ENCODE peak calls at places on chromosomes 6 and 20, in seven cellular contexts. B, A, W, V, N, O and Z are unnamed samples.

GRCh38 chr20:46406200-46406985 is at the start of gene ELMO2:
- DNase-seq in O (peak), A (peak), B (peak), V (peak), N (peak), W (peak), Z (peak)

GRCh38 chr20:22579119-22579427 is 5.3 kb downstream of the FOXA2 start:
- DNase-seq in A (no peak), N (no peak), V (no peak), B (no peak), O (no peak), W (no peak), Z (no peak)

GRCh38 chr6:34391023-34391485 is 1.4 kb downstream of the NUDT3 start:
- DNase-seq in W (no peak), V (no peak), A (peak), B (no peak), N (peak), O (no peak), Z (no peak)

GRCh38 chr6:33213166-33213988 is 5.1 kb downstream of the RING1 start:
- DNase-seq in N (no peak), B (no peak), O (no peak), A (no peak), V (no peak), W (no peak), Z (no peak)

GRCh38 chr20:20130399-20130798 is 78.1 kb downstream of the CFAP61 start:
- DNase-seq in B (no peak), A (peak), V (no peak), O (no peak), N (peak), W (no peak), Z (no peak)

GRCh38 chr6:30885481-30885998 is 1.2 kb downstream of the DDR1 start:
- DNase-seq in V (no peak), W (no peak), O (no peak), B (peak), N (no peak), A (peak), Z (no peak)

GRCh38 chr6:155955038-155955437 is 499.4 kb upstream of the NOX3 start:
- DNase-seq in O (no peak), A (no peak), N (no peak), B (no peak), W (no peak), V (no peak), Z (no peak)

GRCh38 chr6:117267766-117268534 is 2.6 kb downstream of the VGLL2 start:
- DNase-seq in N (no peak), B (no peak), V (no peak), O (no peak), W (no peak), A (no peak), Z (no peak)

GRCh38 chr20:43507150-43508080 is at the start of gene L3MBTL1:
- DNase-seq in W (no peak), V (no peak), N (no peak), A (peak), O (no peak), B (peak), Z (no peak)

GRCh38 chr6:130997061-130997753 is 65.8 kb downstream of the EPB41L2 start:
- DNase-seq in B (no peak), A (peak), V (no peak), W (no peak), O (no peak), N (peak), Z (no peak)

GRCh38 chr6:111812080-111813038 is 60.9 kb downstream of the FYN start:
- DNase-seq in B (no peak), V (no peak), N (peak), A (peak), O (no peak), W (no peak), Z (no peak)

GRCh38 chr6:7138921-7139358 is 31.2 kb downstream of the RREB1 start:
- DNase-seq in B (no peak), W (no peak), A (no peak), N (no peak), O (no peak), V (no peak), Z (no peak)